ENCODE peak calls at places on chromosome 21, in five cellular contexts. One of them, this sample, is unnamed. For H3K4me1, the result is how much of the 10 kb centered on the place peaks cover.

GRCh38 chr21:26506951-26507350 is 66.1 kb downstream of the CYYR1 start:
- DNase-seq in GM23248: peak
- DNase-seq in CD8-positive, alpha-beta T cell: no peak
- DNase-seq in A549: no peak
- DNase-seq in PC-9: no peak
- DNase-seq in this sample: no peak

GRCh38 chr21:28144653-28145052 is 848.0 kb downstream of the LTN1 start:
- DNase-seq in GM23248: no peak
- DNase-seq in CD8-positive, alpha-beta T cell: no peak
- DNase-seq in A549: no peak
- DNase-seq in PC-9: no peak
- DNase-seq in this sample: no peak

GRCh38 chr21:43921602-43921978 is 56.6 kb downstream of the AGPAT3 start:
- DNase-seq in GM23248: no peak
- DNase-seq in CD8-positive, alpha-beta T cell: peak
- DNase-seq in A549: no peak
- DNase-seq in PC-9: no peak
- DNase-seq in this sample: peak

GRCh38 chr21:23874271-23874670 is 1733.0 kb downstream of the MRPL39 start:
- DNase-seq in GM23248: no peak
- DNase-seq in CD8-positive, alpha-beta T cell: no peak
- DNase-seq in A549: no peak
- DNase-seq in PC-9: no peak
- DNase-seq in this sample: no peak

GRCh38 chr21:30408782-30409494 is 13.1 kb downstream of the KRTAP13-1 start:
- DNase-seq in GM23248: peak
- DNase-seq in CD8-positive, alpha-beta T cell: no peak
- DNase-seq in A549: peak
- DNase-seq in PC-9: peak
- DNase-seq in this sample: peak

GRCh38 chr21:35236090-35236489 is 187.0 kb upstream of the RUNX1 start:
- DNase-seq in GM23248: no peak
- DNase-seq in CD8-positive, alpha-beta T cell: no peak
- DNase-seq in A549: no peak
- DNase-seq in PC-9: no peak
- DNase-seq in this sample: no peak

GRCh38 chr21:40548134-40548533 is 298.8 kb downstream of the DSCAM start:
- DNase-seq in GM23248: no peak
- DNase-seq in CD8-positive, alpha-beta T cell: no peak
- DNase-seq in A549: no peak
- DNase-seq in PC-9: no peak
- DNase-seq in this sample: no peak

GRCh38 chr21:16842716-16843115 is 670.1 kb upstream of the CXADR start:
- DNase-seq in GM23248: peak
- DNase-seq in CD8-positive, alpha-beta T cell: no peak
- DNase-seq in A549: no peak
- DNase-seq in PC-9: no peak
- DNase-seq in this sample: no peak

GRCh38 chr21:22250355-22250754 is 1252.1 kb downstream of the NCAM2 start:
- DNase-seq in GM23248: no peak
- DNase-seq in CD8-positive, alpha-beta T cell: no peak
- DNase-seq in A549: no peak
- DNase-seq in PC-9: no peak
- DNase-seq in this sample: no peak

GRCh38 chr21:19463966-19464365 is 1060.4 kb upstream of the TMPRSS15 start:
- DNase-seq in GM23248: no peak
- DNase-seq in CD8-positive, alpha-beta T cell: no peak
- DNase-seq in A549: no peak
- DNase-seq in PC-9: no peak
- DNase-seq in this sample: no peak

GRCh38 chr21:21137986-21138385 is 139.8 kb downstream of the NCAM2 start:
- DNase-seq in GM23248: no peak
- DNase-seq in CD8-positive, alpha-beta T cell: no peak
- DNase-seq in A549: no peak
- DNase-seq in PC-9: no peak
- DNase-seq in this sample: no peak

GRCh38 chr21:25872271-25872670 is 137.5 kb downstream of the GABPA start:
- DNase-seq in GM23248: no peak
- DNase-seq in CD8-positive, alpha-beta T cell: no peak
- DNase-seq in A549: no peak
- DNase-seq in PC-9: no peak
- DNase-seq in this sample: no peak

GRCh38 chr21:34819357-34819999 is 150.7 kb downstream of the CLIC6 start:
- DNase-seq in GM23248: no peak
- DNase-seq in CD8-positive, alpha-beta T cell: no peak
- DNase-seq in A549: no peak
- DNase-seq in PC-9: no peak
- DNase-seq in this sample: no peak

GRCh38 chr21:26717146-26717739 is 128.0 kb downstream of the ADAMTS1 start:
- DNase-seq in GM23248: peak
- DNase-seq in CD8-positive, alpha-beta T cell: no peak
- DNase-seq in A549: peak
- DNase-seq in PC-9: no peak
- DNase-seq in this sample: no peak

DNA sequence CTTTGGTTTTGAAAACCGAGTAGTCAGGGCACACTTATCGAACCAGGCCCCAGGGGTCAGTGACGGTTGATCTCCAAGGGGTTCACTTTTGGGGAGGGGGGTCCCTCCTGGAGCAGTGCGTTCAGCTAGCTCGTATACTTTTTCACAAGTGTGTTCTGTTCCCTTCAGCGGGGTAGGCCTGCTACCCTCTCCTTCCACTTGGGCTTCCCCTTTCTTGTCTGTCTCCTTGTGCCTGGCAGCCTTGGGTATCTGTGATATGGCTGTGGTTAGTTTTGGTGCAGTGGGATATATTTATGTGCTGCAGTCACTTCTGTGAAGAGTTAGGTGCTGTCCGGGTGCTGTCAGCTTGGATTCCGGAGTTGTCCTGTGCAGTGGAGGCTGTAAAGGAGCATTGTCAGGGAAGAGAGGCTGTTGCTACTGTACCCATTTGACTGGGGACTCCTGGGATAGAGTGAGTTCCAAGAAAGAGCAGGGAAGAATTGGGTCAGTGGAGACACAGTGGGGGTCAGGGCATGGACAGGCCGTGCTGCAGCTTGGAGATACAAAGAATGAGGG is 29.7 kb downstream of the ADARB1 start:
- DNase-seq in GM23248: no peak
- DNase-seq in CD8-positive, alpha-beta T cell: no peak
- DNase-seq in A549: no peak
- DNase-seq in PC-9: no peak
- DNase-seq in this sample: no peak
- H3K4me1 ChIP-seq in GM23248: under half
- H3K4me1 ChIP-seq in CD8-positive, alpha-beta T cell: under half
- H3K4me1 ChIP-seq in A549: under half
- H3K4me1 ChIP-seq in PC-9: under half
- H3K4me1 ChIP-seq in this sample: under half

GRCh38 chr21:36540700-36541099 is 60.8 kb upstream of the CLDN14 start:
- DNase-seq in GM23248: no peak
- DNase-seq in CD8-positive, alpha-beta T cell: no peak
- DNase-seq in A549: no peak
- DNase-seq in PC-9: no peak
- DNase-seq in this sample: no peak
- H3K4me3 ChIP-seq in GM23248: no peak
- H3K4me3 ChIP-seq in CD8-positive, alpha-beta T cell: no peak
- H3K4me3 ChIP-seq in A549: no peak
- H3K4me3 ChIP-seq in PC-9: no peak
- H3K4me3 ChIP-seq in this sample: no peak

GRCh38 chr21:42120056-42120903 is 49.2 kb downstream of the UMODL1 start:
- DNase-seq in GM23248: no peak
- DNase-seq in CD8-positive, alpha-beta T cell: no peak
- DNase-seq in A549: no peak
- DNase-seq in PC-9: peak
- DNase-seq in this sample: no peak
- H3K4me1 ChIP-seq in GM23248: under half
- H3K4me1 ChIP-seq in CD8-positive, alpha-beta T cell: under half
- H3K4me1 ChIP-seq in A549: under half
- H3K4me1 ChIP-seq in PC-9: under half
- H3K4me1 ChIP-seq in this sample: under half

DNA sequence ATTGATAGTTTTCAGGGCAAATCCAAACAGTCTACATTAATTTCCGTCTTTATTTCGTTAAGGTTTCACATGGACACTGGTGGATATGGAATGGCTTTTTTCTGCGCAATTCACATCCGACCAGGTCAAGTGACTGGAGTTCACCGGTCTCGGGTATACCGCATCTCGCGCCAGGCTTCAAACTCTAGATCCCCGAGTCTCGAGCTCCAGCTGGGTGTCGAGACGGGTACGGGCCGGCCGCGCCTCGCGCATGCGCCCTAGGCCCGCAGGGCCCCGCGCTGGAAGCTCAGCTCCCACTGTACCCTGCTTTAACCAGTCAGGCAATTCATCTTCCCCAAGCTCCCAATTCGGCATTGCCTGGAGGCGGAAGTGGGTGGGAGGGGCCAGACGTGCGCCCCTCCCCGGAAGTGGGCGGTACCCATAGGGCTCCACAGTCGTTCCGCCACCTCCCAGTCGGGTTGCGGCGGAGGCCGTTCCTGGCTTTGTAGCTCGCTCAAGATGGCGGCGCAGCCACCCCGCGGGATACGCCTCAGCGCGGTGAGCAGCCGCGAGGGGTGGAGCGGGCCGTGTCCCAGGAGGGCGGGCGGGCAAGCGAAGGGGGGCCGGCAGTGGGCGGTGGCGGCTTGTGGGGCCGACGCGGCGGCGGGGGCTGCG is at the start of gene MORC3:
- DNase-seq in GM23248: peak
- DNase-seq in CD8-positive, alpha-beta T cell: peak
- DNase-seq in A549: peak
- DNase-seq in PC-9: peak
- DNase-seq in this sample: peak
- H3K4me3 ChIP-seq in GM23248: peak
- H3K4me3 ChIP-seq in CD8-positive, alpha-beta T cell: peak
- H3K4me3 ChIP-seq in A549: peak
- H3K4me3 ChIP-seq in PC-9: peak
- H3K4me3 ChIP-seq in this sample: peak

DNA sequence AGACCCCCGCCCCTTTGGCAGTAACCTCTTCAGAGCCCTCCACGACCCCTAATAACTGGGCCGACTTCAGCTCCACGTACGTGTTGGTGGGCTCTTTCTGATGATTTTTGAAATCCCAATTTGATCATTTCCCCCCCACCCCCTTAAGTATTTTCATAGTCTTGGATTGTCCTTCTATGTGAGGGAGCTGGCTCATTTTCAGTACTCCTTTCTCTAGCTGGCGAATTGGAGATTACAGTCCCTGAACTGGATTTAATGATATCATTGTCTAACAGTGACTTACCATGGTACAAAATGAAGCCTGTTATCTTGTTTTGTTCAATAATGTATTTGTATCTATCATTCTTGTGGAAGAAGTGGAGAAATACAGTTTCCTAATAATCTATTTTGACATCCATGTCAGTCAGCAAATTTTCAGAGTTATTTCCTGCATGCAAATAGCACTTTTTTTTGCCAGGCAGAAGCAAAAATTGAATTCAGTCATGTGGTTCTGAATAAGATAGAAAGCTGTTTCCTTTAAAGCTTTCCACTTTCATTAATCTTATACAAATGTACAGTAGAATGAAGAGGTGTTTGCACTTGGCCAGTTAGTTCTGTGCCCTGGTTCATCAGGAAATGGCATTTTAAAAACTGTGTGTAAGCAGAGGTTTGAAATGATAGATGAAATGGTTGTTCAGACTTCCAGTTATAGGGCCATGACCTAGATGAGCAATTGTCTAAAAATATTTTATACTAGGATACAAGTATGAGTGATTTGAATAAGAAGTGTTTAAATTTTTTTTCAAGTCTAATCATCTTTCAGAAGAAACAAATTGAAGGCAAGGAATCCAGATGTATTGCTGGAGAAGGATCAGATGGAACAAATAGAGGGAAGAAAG is 104.2 kb downstream of the ATP5PO start:
- DNase-seq in GM23248: peak
- DNase-seq in CD8-positive, alpha-beta T cell: no peak
- DNase-seq in A549: no peak
- DNase-seq in PC-9: no peak
- DNase-seq in this sample: no peak
- H3K4me1 ChIP-seq in GM23248: under half
- H3K4me1 ChIP-seq in CD8-positive, alpha-beta T cell: under half
- H3K4me1 ChIP-seq in A549: under half
- H3K4me1 ChIP-seq in PC-9: under half
- H3K4me1 ChIP-seq in this sample: under half

GRCh38 chr21:32130031-32130891 is 148.6 kb downstream of the MIS18A start:
- DNase-seq in GM23248: no peak
- DNase-seq in CD8-positive, alpha-beta T cell: no peak
- DNase-seq in A549: no peak
- DNase-seq in PC-9: no peak
- DNase-seq in this sample: no peak

GRCh38 chr21:32132911-32133310 is 145.9 kb downstream of the MIS18A start:
- DNase-seq in GM23248: no peak
- DNase-seq in CD8-positive, alpha-beta T cell: no peak
- DNase-seq in A549: no peak
- DNase-seq in PC-9: no peak
- DNase-seq in this sample: no peak

GRCh38 chr21:32131164-32131563 is 147.7 kb downstream of the MIS18A start:
- DNase-seq in GM23248: no peak
- DNase-seq in CD8-positive, alpha-beta T cell: no peak
- DNase-seq in A549: no peak
- DNase-seq in PC-9: no peak
- DNase-seq in this sample: no peak

GRCh38 chr21:32132409-32132808 is 146.4 kb downstream of the MIS18A start:
- DNase-seq in GM23248: no peak
- DNase-seq in CD8-positive, alpha-beta T cell: no peak
- DNase-seq in A549: no peak
- DNase-seq in PC-9: no peak
- DNase-seq in this sample: no peak

GRCh38 chr21:32131960-32132359 is 146.9 kb downstream of the MIS18A start:
- DNase-seq in GM23248: peak
- DNase-seq in CD8-positive, alpha-beta T cell: no peak
- DNase-seq in A549: peak
- DNase-seq in PC-9: no peak
- DNase-seq in this sample: no peak
- H3K4me3 ChIP-seq in GM23248: no peak
- H3K4me3 ChIP-seq in CD8-positive, alpha-beta T cell: no peak
- H3K4me3 ChIP-seq in A549: no peak
- H3K4me3 ChIP-seq in PC-9: no peak
- H3K4me3 ChIP-seq in this sample: no peak

GRCh38 chr21:41931041-41931451 is 22.8 kb downstream of the C2CD2 start:
- DNase-seq in GM23248: no peak
- DNase-seq in CD8-positive, alpha-beta T cell: no peak
- DNase-seq in A549: no peak
- DNase-seq in PC-9: no peak
- DNase-seq in this sample: no peak
- H3K4me1 ChIP-seq in GM23248: under half
- H3K4me1 ChIP-seq in CD8-positive, alpha-beta T cell: under half
- H3K4me1 ChIP-seq in A549: under half
- H3K4me1 ChIP-seq in PC-9: under half
- H3K4me1 ChIP-seq in this sample: under half

This sample was measured in CD4-positive, CD25-positive, alpha-beta regulatory T cell.